ENCODE peak calls at places on chromosome 18, in seven cellular contexts. H is D341Med; V is A172; Y is activated T-helper 1 cell treated with anti-CD3 and anti-CD28 coated beads, Interleukin-12 subunit alpha, Interleukin-12 subunit beta, Interleukin-2, Interleukin-4 antibody, amounts not matched to agents 30 ng/mL and 10 ng/mL and 1 ng/mL, durations not matched to agents 14 hours and 24 hours and 36 hours; K is activated T-cell treated with anti-CD3 and anti-CD28 coated beads, Interleukin-2, amount 50 U/mL, for 72 hours; T is stimulated activated naive CD4-positive, alpha-beta T cell; D is germinal center. F is an unnamed sample.
A peak's percentile ranks its signal among the peaks of the same experiment; 100 is the strongest.

GRCh38 chr18:48975817-48976649 is 25.3 kb upstream of the SMAD7 start:
- DNase-seq in H (peak; percentile 97), T (no peak), D (peak; percentile 78), K (peak; percentile 71), Y (peak; percentile 19), V (no peak), F (peak; percentile 47)

GRCh38 chr18:23693849-23694248 is 4.6 kb downstream of the LAMA3 start:
- DNase-seq in V (no peak), D (no peak), H (no peak), K (no peak), T (no peak), Y (no peak), F (no peak)

GRCh38 chr18:49682301-49683190 is 120.7 kb downstream of the LIPG start:
- DNase-seq in T (no peak), V (no peak), D (no peak), K (no peak), H (no peak), Y (no peak), F (no peak)

GRCh38 chr18:46485675-46486200 is 171.3 kb downstream of the LOXHD1 start:
- DNase-seq in H (peak; percentile 38), Y (no peak), T (no peak), D (no peak), V (no peak), K (no peak), F (no peak)

GRCh38 chr18:7720395-7720794 is 153.3 kb downstream of the PTPRM start:
- DNase-seq in H (no peak), Y (no peak), T (no peak), V (no peak), D (no peak), K (no peak), F (no peak)

GRCh38 chr18:55124078-55124477 is 164.8 kb upstream of the CCDC68 start:
- DNase-seq in Y (no peak), D (no peak), H (no peak), K (no peak), T (no peak), V (peak; percentile 41), F (no peak)

GRCh38 chr18:50293039-50293438 is 5.5 kb upstream of the CXXC1 start:
- DNase-seq in T (no peak), H (no peak), V (no peak), K (no peak), D (no peak), Y (no peak), F (no peak)

GRCh38 chr18:8493141-8493540 is 116.1 kb upstream of the RAB12 start:
- DNase-seq in Y (no peak), H (peak; percentile 19), T (no peak), D (no peak), V (no peak), K (no peak), F (no peak)

GRCh38 chr18:33051397-33051796 is 278.6 kb upstream of the KLHL14 start:
- DNase-seq in H (no peak), Y (no peak), D (no peak), T (no peak), V (no peak), K (no peak), F (no peak)

GRCh38 chr18:79522451-79523220 is 126.9 kb downstream of the NFATC1 start:
- DNase-seq in K (peak; percentile 87), V (no peak), D (no peak), Y (peak; percentile 49), H (no peak), T (peak; percentile 64), F (peak; percentile 42)

GRCh38 chr18:74476154-74476553 is 19.0 kb upstream of the DIPK1C start:
- DNase-seq in D (peak; percentile 40), K (no peak), V (no peak), Y (no peak), T (no peak), H (peak; percentile 83), F (peak; percentile 5)

GRCh38 chr18:49111191-49111988 is 160.6 kb upstream of the SMAD7 start:
- DNase-seq in Y (no peak), T (no peak), D (no peak), K (no peak), H (no peak), V (no peak), F (no peak)

GRCh38 chr18:9188359-9189231 is 52.0 kb downstream of the ANKRD12 start:
- DNase-seq in V (no peak), D (no peak), T (no peak), K (no peak), Y (no peak), H (no peak), F (no peak)

GRCh38 chr18:79410171-79410641 is 14.5 kb downstream of the NFATC1 start:
- DNase-seq in K (no peak), T (no peak), H (no peak), D (no peak), V (no peak), Y (no peak), F (no peak)

GRCh38 chr18:63963610-63964256 is 6.1 kb upstream of the SERPINB8 start:
- DNase-seq in V (peak; percentile 43), Y (peak; percentile 13), K (peak; percentile 37), D (peak; percentile 31), T (peak; percentile 36), H (peak; percentile 69), F (peak; percentile 76)

GRCh38 chr18:50093366-50093765 is 101.6 kb downstream of the MYO5B start:
- DNase-seq in V (no peak), T (no peak), K (no peak), D (no peak), H (no peak), Y (no peak), F (no peak)

GRCh38 chr18:76678248-76678647 is 144.1 kb upstream of the ZNF236 start:
- DNase-seq in T (no peak), K (no peak), D (no peak), Y (no peak), V (no peak), H (no peak), F (no peak)

GRCh38 chr18:3914833-3915598 is 465.0 kb downstream of the TGIF1 start:
- DNase-seq in T (no peak), K (no peak), Y (no peak), V (no peak), D (peak; percentile 9), H (peak; percentile 46), F (no peak)

GRCh38 chr18:9719421-9719981 is 11.4 kb downstream of the RAB31 start:
- DNase-seq in V (peak; percentile 91), H (no peak), D (no peak), K (no peak), Y (no peak), T (no peak), F (no peak)

GRCh38 chr18:59459352-59460059 is 100.4 kb upstream of the LMAN1 start:
- DNase-seq in K (no peak), H (peak; percentile 54), T (no peak), D (peak; percentile 14), V (peak; percentile 46), Y (no peak), F (peak; percentile 56)

GRCh38 chr18:9025104-9025838 is 77.2 kb upstream of the NDUFV2 start:
- DNase-seq in T (no peak), V (peak; percentile 77), D (no peak), Y (no peak), H (no peak), K (no peak), F (no peak)

GRCh38 chr18:78100189-78100588 is 850.5 kb downstream of the GALR1 start:
- DNase-seq in Y (no peak), D (no peak), T (no peak), V (no peak), H (no peak), K (no peak), F (no peak)

GRCh38 chr18:28905509-28905908 is 728.6 kb upstream of the CDH2 start:
- DNase-seq in Y (no peak), V (peak; percentile 92), T (no peak), H (no peak), K (no peak), D (no peak), F (no peak)

GRCh38 chr18:79489900-79490592 is 94.3 kb downstream of the NFATC1 start:
- DNase-seq in T (no peak), Y (no peak), V (no peak), K (no peak), D (no peak), H (no peak), F (no peak)